ENCODE peak calls at places on chromosomes 2 and 18, in six cellular contexts. O, P, E, S, X and Z are unnamed samples.

GRCh38 chr2:138101718-138102117 is 137.4 kb downstream of the HNMT start:
- DNase-seq in O (no peak), X (no peak), S (no peak), E (no peak), P (no peak), Z (no peak)

GRCh38 chr2:167264380-167264779 is 376.1 kb downstream of the XIRP2 start:
- DNase-seq in O (peak), E (peak), S (peak), X (peak), P (no peak), Z (peak)

GRCh38 chr2:155546715-155547555 is 785.6 kb downstream of the NR4A2 start:
- DNase-seq in X (no peak), O (no peak), E (peak), P (no peak), S (no peak), Z (no peak)

GRCh38 chr2:860259-860855 is 90.3 kb upstream of the SNTG2 start:
- DNase-seq in O (peak), E (peak), P (no peak), S (no peak), X (peak), Z (no peak)

GRCh38 chr2:26324903-26325302 is 21.0 kb upstream of the SELENOI start:
- DNase-seq in X (no peak), E (no peak), P (no peak), S (no peak), O (no peak), Z (peak)

GRCh38 chr18:6370886-6371635 is 43.6 kb downstream of the L3MBTL4 start:
- DNase-seq in X (no peak), P (no peak), S (no peak), E (peak), O (no peak), Z (no peak)

GRCh38 chr18:3842844-3843243 is 392.9 kb downstream of the TGIF1 start:
- DNase-seq in O (no peak), S (no peak), P (no peak), E (no peak), X (no peak), Z (no peak)

GRCh38 chr2:231308631-231309414 is 86.7 kb upstream of the B3GNT7 start:
- DNase-seq in O (peak), E (no peak), S (no peak), P (no peak), X (no peak), Z (no peak)

GRCh38 chr2:234290671-234291070 is 206.2 kb downstream of the ARL4C start:
- DNase-seq in O (no peak), X (no peak), P (no peak), S (peak), E (no peak), Z (peak)

GRCh38 chr2:39996653-39997080 is 217.6 kb upstream of the THUMPD2 start:
- DNase-seq in E (no peak), X (no peak), P (no peak), S (peak), O (peak), Z (peak)

GRCh38 chr2:203824057-203824456 is 43.5 kb upstream of the CTLA4 start:
- DNase-seq in E (no peak), S (no peak), X (no peak), O (no peak), P (no peak), Z (no peak)
- TF ChIP-seq MAX in E (no peak), S (no peak), X (no peak), O (no peak), P (no peak), Z (no peak)

GRCh38 chr18:48675912-48676311 is 137.1 kb downstream of the CTIF start:
- DNase-seq in S (no peak), O (no peak), E (no peak), X (no peak), P (no peak), Z (no peak)

GRCh38 chr18:48674198-48674721 is 135.4 kb downstream of the CTIF start:
- DNase-seq in X (no peak), S (no peak), E (no peak), P (no peak), O (no peak), Z (no peak)

GRCh38 chr18:48676346-48676745 is 137.5 kb downstream of the CTIF start:
- DNase-seq in P (no peak), S (no peak), E (no peak), O (no peak), X (no peak), Z (no peak)

GRCh38 chr18:48674758-48675157 is 135.9 kb downstream of the CTIF start:
- DNase-seq in P (no peak), E (no peak), X (no peak), S (no peak), O (no peak), Z (no peak)

DNA sequence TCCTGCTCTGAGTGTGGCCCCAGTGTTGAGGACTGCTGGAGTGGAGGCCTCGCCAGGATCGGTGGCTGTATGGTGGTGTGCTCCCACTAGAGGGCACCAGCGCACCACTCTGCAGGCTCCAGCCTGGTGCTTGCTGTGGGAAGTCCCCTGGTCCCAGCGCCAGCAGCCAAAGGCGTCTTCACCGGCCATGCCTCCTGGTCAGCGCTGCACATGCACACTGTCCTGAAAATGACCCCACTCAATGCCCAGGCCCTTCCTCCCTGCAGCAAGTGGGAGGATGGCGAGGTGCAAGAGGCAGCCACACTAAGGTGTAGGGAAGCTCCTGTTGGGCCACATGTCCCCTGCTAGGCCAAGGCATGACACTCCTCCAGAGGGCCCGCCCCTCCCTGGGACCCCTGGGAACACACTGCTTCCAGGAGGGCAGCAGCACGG is 136.5 kb downstream of the CTIF start:
- DNase-seq in E (peak), P (peak), O (peak), S (peak), X (peak), Z (peak)
- TF ChIP-seq MAX in E (peak), P (no peak), O (peak), S (peak), X (peak), Z (peak)

GRCh38 chr18:79664525-79665125 is 15.0 kb upstream of the CTDP1 start:
- DNase-seq in X (no peak), O (peak), S (no peak), E (no peak), P (no peak), Z (no peak)
- TF ChIP-seq MAX in X (no peak), O (no peak), S (no peak), E (no peak), P (no peak), Z (no peak)

GRCh38 chr2:70132244-70133126 is 45.2 kb downstream of the PCBP1 start:
- DNase-seq in S (peak), O (peak), P (no peak), E (peak), X (no peak), Z (peak)
- TF ChIP-seq MAX in S (no peak), O (no peak), P (no peak), E (peak), X (no peak), Z (peak)

GRCh38 chr2:31675485-31675901 is 94.8 kb upstream of the SRD5A2 start:
- DNase-seq in S (no peak), O (peak), E (no peak), P (no peak), X (peak), Z (peak)
- TF ChIP-seq MAX in S (no peak), O (no peak), E (no peak), P (no peak), X (no peak), Z (no peak)

DNA sequence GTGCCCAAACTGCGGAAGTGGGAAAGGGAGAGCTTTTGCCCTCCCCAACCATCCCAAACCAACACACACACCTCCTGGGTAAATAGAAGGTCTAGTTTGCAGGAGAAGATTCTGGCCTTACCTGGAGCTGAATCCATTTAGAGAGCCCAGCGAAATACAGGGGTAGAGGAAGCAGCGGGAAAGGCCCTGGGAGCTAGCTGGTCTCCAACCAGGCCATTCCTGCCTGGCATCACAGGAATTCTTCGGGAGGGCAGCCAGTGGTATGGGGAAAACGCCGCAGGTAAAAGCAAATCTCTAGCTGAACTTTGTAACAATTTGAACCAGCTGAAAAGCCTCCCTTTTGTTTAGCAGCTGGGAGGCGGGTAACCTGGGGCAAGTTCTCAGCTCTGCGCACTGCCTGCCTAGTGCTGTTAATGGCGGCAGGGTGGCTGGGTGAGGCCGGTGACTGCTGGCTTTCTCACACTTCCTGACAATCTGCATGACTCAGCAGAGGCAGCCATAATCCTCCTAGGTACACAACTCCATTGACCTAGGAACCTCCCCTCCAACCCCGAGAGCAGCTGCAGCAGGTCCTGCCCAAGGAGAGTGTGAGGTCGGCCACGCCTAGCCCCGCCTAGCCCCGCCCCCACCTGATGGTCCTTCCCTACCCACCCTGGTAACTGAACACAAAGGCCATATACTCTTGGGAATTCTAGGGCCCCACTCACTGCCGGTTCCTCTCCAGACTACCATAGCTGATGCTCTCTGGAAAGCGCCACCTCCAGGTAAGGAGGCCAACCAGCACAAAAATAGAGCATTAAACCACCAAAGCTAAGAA is 483.8 kb upstream of the REG3G start:
- DNase-seq in S (no peak), E (no peak), X (no peak), P (peak), O (peak), Z (peak)
- TF ChIP-seq MAX in S (no peak), E (no peak), X (no peak), P (no peak), O (no peak), Z (no peak)

DNA sequence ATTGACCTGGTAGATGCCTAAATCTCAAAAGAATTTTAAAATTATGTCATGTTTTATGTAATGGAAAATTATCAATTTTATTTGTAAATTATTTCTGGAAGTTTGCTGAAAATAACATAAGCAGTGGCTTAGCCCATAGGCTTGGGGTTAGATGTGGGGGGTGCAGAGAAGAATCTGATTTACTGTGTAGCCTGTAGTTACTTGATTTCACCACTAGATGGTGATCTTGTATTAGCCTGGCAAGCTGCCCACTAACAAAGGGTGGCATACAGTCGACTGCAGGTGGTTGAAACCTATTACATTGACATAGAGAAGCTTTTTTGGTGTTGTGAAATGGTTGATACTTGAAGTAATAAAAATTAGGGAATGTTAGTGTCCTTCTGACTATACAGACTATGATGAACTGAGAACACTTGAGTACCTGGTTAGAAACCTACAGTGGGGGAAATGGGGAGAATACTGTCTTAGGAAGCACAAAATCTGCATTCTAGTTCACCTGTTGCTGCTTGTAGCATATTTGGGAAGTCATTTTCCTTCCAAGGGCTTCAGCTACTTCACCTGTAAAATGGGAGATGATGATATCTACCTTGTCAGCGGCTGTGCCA is 191.0 kb upstream of the LHCGR start:
- DNase-seq in S (peak), O (peak), E (peak), X (no peak), P (peak), Z (peak)
- TF ChIP-seq MAX in S (no peak), O (no peak), E (no peak), X (no peak), P (no peak), Z (peak)

GRCh38 chr2:67050621-67051020 is 346.5 kb upstream of the ETAA1 start:
- DNase-seq in E (no peak), X (no peak), S (no peak), O (no peak), P (no peak), Z (no peak)

GRCh38 chr2:67041051-67041450 is 356.1 kb upstream of the ETAA1 start:
- DNase-seq in X (no peak), E (no peak), O (no peak), P (no peak), S (no peak), Z (no peak)

GRCh38 chr2:67043781-67044478 is 353.2 kb upstream of the ETAA1 start:
- DNase-seq in E (no peak), X (no peak), O (no peak), P (no peak), S (no peak), Z (no peak)

GRCh38 chr2:67048314-67048713 is 348.8 kb upstream of the ETAA1 start:
- DNase-seq in P (no peak), X (no peak), O (no peak), E (no peak), S (no peak), Z (peak)

GRCh38 chr2:67046568-67046967 is 350.6 kb upstream of the ETAA1 start:
- DNase-seq in E (no peak), X (no peak), O (no peak), S (no peak), P (no peak), Z (no peak)
- TF ChIP-seq MAX in E (no peak), X (no peak), O (no peak), S (no peak), P (no peak), Z (no peak)

GRCh38 chr2:121297217-121297830 is 12.3 kb upstream of the TFCP2L1 start:
- DNase-seq in O (peak), S (peak), P (peak), X (peak), E (peak), Z (peak)
- TF ChIP-seq MAX in O (no peak), S (no peak), P (no peak), X (no peak), E (no peak), Z (no peak)